ENCODE peak calls at places on chromosomes 6 and 20, in seven cellular contexts. One of them, this sample, is unnamed.

GRCh38 chr20:1528811-1529210 is 28.7 kb downstream of the SIRPD start:
- DNase-seq in aorta: no peak
- DNase-seq in tibial artery: no peak
- DNase-seq in K562: no peak
- DNase-seq in psoas muscle: no peak
- DNase-seq in PC-3: peak
- DNase-seq in CD8-positive, alpha-beta T cell: no peak
- DNase-seq in this sample: no peak

GRCh38 chr6:30720738-30721197 is 616 bp downstream of the TUBB start:
- DNase-seq in PC-3: peak
- DNase-seq in aorta: peak
- DNase-seq in CD8-positive, alpha-beta T cell: peak
- DNase-seq in psoas muscle: peak
- DNase-seq in tibial artery: peak
- DNase-seq in K562: peak
- DNase-seq in this sample: peak

GRCh38 chr20:59574308-59574707 is 30.0 kb upstream of the PHACTR3 start:
- DNase-seq in PC-3: no peak
- DNase-seq in aorta: no peak
- DNase-seq in K562: no peak
- DNase-seq in CD8-positive, alpha-beta T cell: no peak
- DNase-seq in psoas muscle: no peak
- DNase-seq in tibial artery: peak
- DNase-seq in this sample: no peak

GRCh38 chr20:3661060-3661820 is 2.0 kb downstream of the GFRA4 start:
- DNase-seq in psoas muscle: no peak
- DNase-seq in tibial artery: peak
- DNase-seq in PC-3: no peak
- DNase-seq in CD8-positive, alpha-beta T cell: no peak
- DNase-seq in aorta: peak
- DNase-seq in K562: no peak
- DNase-seq in this sample: no peak

GRCh38 chr20:41248371-41249024 is 69.0 kb downstream of the ZHX3 start:
- DNase-seq in CD8-positive, alpha-beta T cell: no peak
- DNase-seq in psoas muscle: no peak
- DNase-seq in K562: no peak
- DNase-seq in PC-3: peak
- DNase-seq in tibial artery: no peak
- DNase-seq in aorta: no peak
- DNase-seq in this sample: no peak

GRCh38 chr6:170269873-170270541 is 20.9 kb downstream of the DLL1 start:
- DNase-seq in aorta: no peak
- DNase-seq in PC-3: no peak
- DNase-seq in CD8-positive, alpha-beta T cell: no peak
- DNase-seq in K562: no peak
- DNase-seq in tibial artery: no peak
- DNase-seq in psoas muscle: no peak
- DNase-seq in this sample: no peak

GRCh38 chr6:135852775-135853174 is 1.3 kb downstream of the PDE7B start:
- DNase-seq in psoas muscle: no peak
- DNase-seq in tibial artery: no peak
- DNase-seq in aorta: no peak
- DNase-seq in CD8-positive, alpha-beta T cell: no peak
- DNase-seq in PC-3: no peak
- DNase-seq in K562: no peak
- DNase-seq in this sample: no peak

GRCh38 chr6:132333639-132334516 is 67.4 kb downstream of the MOXD1 start:
- DNase-seq in aorta: no peak
- DNase-seq in PC-3: peak
- DNase-seq in K562: peak
- DNase-seq in CD8-positive, alpha-beta T cell: no peak
- DNase-seq in tibial artery: no peak
- DNase-seq in psoas muscle: peak
- DNase-seq in this sample: no peak

GRCh38 chr6:150238294-150238693 is 95.5 kb downstream of the PPP1R14C start:
- DNase-seq in K562: no peak
- DNase-seq in CD8-positive, alpha-beta T cell: no peak
- DNase-seq in PC-3: peak
- DNase-seq in aorta: no peak
- DNase-seq in tibial artery: no peak
- DNase-seq in psoas muscle: peak
- DNase-seq in this sample: no peak

GRCh38 chr6:10465633-10466499 is 51.0 kb upstream of the TFAP2A start:
- DNase-seq in tibial artery: no peak
- DNase-seq in CD8-positive, alpha-beta T cell: no peak
- DNase-seq in aorta: no peak
- DNase-seq in PC-3: peak
- DNase-seq in K562: peak
- DNase-seq in psoas muscle: no peak
- DNase-seq in this sample: no peak

GRCh38 chr20:13349240-13349604 is 128.1 kb downstream of the ISM1 start:
- DNase-seq in PC-3: no peak
- DNase-seq in psoas muscle: no peak
- DNase-seq in aorta: no peak
- DNase-seq in tibial artery: no peak
- DNase-seq in CD8-positive, alpha-beta T cell: no peak
- DNase-seq in K562: no peak
- DNase-seq in this sample: no peak

GRCh38 chr6:104396077-104396476 is 463.6 kb downstream of the HACE1 start:
- DNase-seq in psoas muscle: no peak
- DNase-seq in CD8-positive, alpha-beta T cell: no peak
- DNase-seq in aorta: no peak
- DNase-seq in K562: no peak
- DNase-seq in tibial artery: no peak
- DNase-seq in PC-3: peak
- DNase-seq in this sample: no peak

GRCh38 chr20:49615401-49616153 is 47.6 kb upstream of the PTGIS start:
- DNase-seq in K562: no peak
- DNase-seq in psoas muscle: peak
- DNase-seq in tibial artery: peak
- DNase-seq in PC-3: peak
- DNase-seq in aorta: peak
- DNase-seq in CD8-positive, alpha-beta T cell: no peak
- DNase-seq in this sample: no peak

GRCh38 chr6:72984981-72985665 is 240.2 kb downstream of the KHDC1L start:
- DNase-seq in CD8-positive, alpha-beta T cell: no peak
- DNase-seq in tibial artery: no peak
- DNase-seq in aorta: no peak
- DNase-seq in psoas muscle: no peak
- DNase-seq in PC-3: no peak
- DNase-seq in K562: no peak
- DNase-seq in this sample: no peak

DNA sequence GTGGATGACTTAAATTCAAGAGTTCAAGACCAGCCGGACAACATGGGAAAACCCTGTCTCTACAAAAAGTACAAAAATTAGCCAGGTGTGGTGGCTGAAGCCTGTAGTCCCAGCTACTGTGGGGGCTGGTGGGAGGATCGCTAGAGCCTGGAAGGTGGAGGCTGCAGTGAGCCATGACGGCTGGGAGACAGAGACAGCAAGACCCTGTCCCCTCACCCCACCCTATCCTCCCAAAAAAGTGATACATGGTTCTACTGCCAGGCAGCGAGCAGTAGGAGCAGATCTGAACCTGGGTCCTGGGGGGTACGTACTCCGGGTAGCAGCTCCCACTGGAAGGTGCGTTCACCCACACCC is 2.2 kb downstream of the PSMA7 start:
- DNase-seq in K562: no peak
- DNase-seq in tibial artery: no peak
- DNase-seq in aorta: no peak
- DNase-seq in CD8-positive, alpha-beta T cell: no peak
- DNase-seq in psoas muscle: no peak
- DNase-seq in PC-3: no peak
- DNase-seq in this sample: no peak
- H3K27ac ChIP-seq in K562: no peak
- H3K27ac ChIP-seq in tibial artery: peak
- H3K27ac ChIP-seq in aorta: no peak
- H3K27ac ChIP-seq in CD8-positive, alpha-beta T cell: peak
- H3K27ac ChIP-seq in psoas muscle: peak
- H3K27ac ChIP-seq in PC-3: no peak
- H3K27ac ChIP-seq in this sample: peak

GRCh38 chr6:37369321-37370196 is 15.8 kb downstream of the RNF8 start:
- DNase-seq in PC-3: peak
- DNase-seq in psoas muscle: no peak
- DNase-seq in aorta: no peak
- DNase-seq in CD8-positive, alpha-beta T cell: no peak
- DNase-seq in tibial artery: no peak
- DNase-seq in K562: no peak
- DNase-seq in this sample: no peak

GRCh38 chr6:37367557-37367956 is 13.8 kb downstream of the RNF8 start:
- DNase-seq in tibial artery: no peak
- DNase-seq in K562: no peak
- DNase-seq in psoas muscle: no peak
- DNase-seq in PC-3: peak
- DNase-seq in aorta: no peak
- DNase-seq in CD8-positive, alpha-beta T cell: no peak
- DNase-seq in this sample: no peak

GRCh38 chr6:37368961-37369320 is 15.2 kb downstream of the RNF8 start:
- DNase-seq in aorta: no peak
- DNase-seq in K562: no peak
- DNase-seq in PC-3: no peak
- DNase-seq in psoas muscle: no peak
- DNase-seq in tibial artery: no peak
- DNase-seq in CD8-positive, alpha-beta T cell: no peak
- DNase-seq in this sample: no peak

GRCh38 chr6:37365791-37366190 is 12.0 kb downstream of the RNF8 start:
- DNase-seq in K562: peak
- DNase-seq in psoas muscle: no peak
- DNase-seq in CD8-positive, alpha-beta T cell: no peak
- DNase-seq in aorta: no peak
- DNase-seq in PC-3: peak
- DNase-seq in tibial artery: no peak
- DNase-seq in this sample: no peak

GRCh38 chr6:37366910-37367309 is 13.1 kb downstream of the RNF8 start:
- DNase-seq in psoas muscle: no peak
- DNase-seq in PC-3: peak
- DNase-seq in CD8-positive, alpha-beta T cell: no peak
- DNase-seq in aorta: no peak
- DNase-seq in K562: no peak
- DNase-seq in tibial artery: no peak
- DNase-seq in this sample: no peak
- H3K27ac ChIP-seq in psoas muscle: no peak
- H3K27ac ChIP-seq in PC-3: no peak
- H3K27ac ChIP-seq in CD8-positive, alpha-beta T cell: no peak
- H3K27ac ChIP-seq in aorta: no peak
- H3K27ac ChIP-seq in K562: no peak
- H3K27ac ChIP-seq in tibial artery: no peak
- H3K27ac ChIP-seq in this sample: no peak

GRCh38 chr6:141208101-141208500 is 924.6 kb upstream of the GJE1 start:
- DNase-seq in tibial artery: no peak
- DNase-seq in psoas muscle: no peak
- DNase-seq in aorta: no peak
- DNase-seq in CD8-positive, alpha-beta T cell: no peak
- DNase-seq in PC-3: no peak
- DNase-seq in K562: no peak
- DNase-seq in this sample: no peak

GRCh38 chr6:141209890-141210289 is 922.8 kb upstream of the GJE1 start:
- DNase-seq in K562: no peak
- DNase-seq in PC-3: no peak
- DNase-seq in CD8-positive, alpha-beta T cell: no peak
- DNase-seq in aorta: no peak
- DNase-seq in tibial artery: no peak
- DNase-seq in psoas muscle: no peak
- DNase-seq in this sample: no peak

DNA sequence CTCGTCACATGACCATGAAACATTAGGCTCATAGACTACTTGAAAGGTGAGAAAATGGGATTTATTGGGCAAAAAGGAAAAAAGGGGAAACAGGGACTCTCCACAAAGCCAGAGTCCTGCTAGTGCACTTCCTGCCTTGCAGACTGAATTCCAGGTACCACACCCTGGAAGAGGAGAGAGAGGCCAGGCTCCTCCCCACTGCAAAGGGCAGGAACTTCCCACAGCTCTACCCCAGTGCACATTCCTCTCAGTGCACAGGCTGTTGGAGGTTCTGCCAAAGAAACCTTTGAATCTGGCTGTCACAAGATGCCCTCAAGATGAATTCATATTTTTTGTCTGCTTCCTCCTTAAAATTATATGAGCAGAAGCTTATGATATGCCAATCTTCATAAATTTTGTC is 920.4 kb upstream of the GJE1 start:
- DNase-seq in PC-3: peak
- DNase-seq in aorta: no peak
- DNase-seq in CD8-positive, alpha-beta T cell: no peak
- DNase-seq in K562: no peak
- DNase-seq in tibial artery: no peak
- DNase-seq in psoas muscle: no peak
- DNase-seq in this sample: no peak
- H3K27ac ChIP-seq in PC-3: no peak
- H3K27ac ChIP-seq in aorta: no peak
- H3K27ac ChIP-seq in CD8-positive, alpha-beta T cell: no peak
- H3K27ac ChIP-seq in K562: no peak
- H3K27ac ChIP-seq in tibial artery: no peak
- H3K27ac ChIP-seq in psoas muscle: no peak
- H3K27ac ChIP-seq in this sample: no peak

GRCh38 chr20:32522525-32522774 is 62.7 kb downstream of the NOL4L start:
- DNase-seq in K562: no peak
- DNase-seq in tibial artery: no peak
- DNase-seq in psoas muscle: no peak
- DNase-seq in aorta: no peak
- DNase-seq in CD8-positive, alpha-beta T cell: no peak
- DNase-seq in PC-3: no peak
- DNase-seq in this sample: no peak

GRCh38 chr20:32523613-32524218 is 61.4 kb downstream of the NOL4L start:
- DNase-seq in K562: no peak
- DNase-seq in tibial artery: no peak
- DNase-seq in PC-3: no peak
- DNase-seq in CD8-positive, alpha-beta T cell: no peak
- DNase-seq in aorta: peak
- DNase-seq in psoas muscle: no peak
- DNase-seq in this sample: no peak

GRCh38 chr20:32524871-32525501 is 60.1 kb downstream of the NOL4L start:
- DNase-seq in tibial artery: peak
- DNase-seq in aorta: peak
- DNase-seq in psoas muscle: peak
- DNase-seq in PC-3: no peak
- DNase-seq in CD8-positive, alpha-beta T cell: no peak
- DNase-seq in K562: no peak
- DNase-seq in this sample: no peak

GRCh38 chr20:32521780-32522524 is 63.2 kb downstream of the NOL4L start:
- DNase-seq in aorta: peak
- DNase-seq in CD8-positive, alpha-beta T cell: no peak
- DNase-seq in K562: peak
- DNase-seq in psoas muscle: peak
- DNase-seq in tibial artery: no peak
- DNase-seq in PC-3: peak
- DNase-seq in this sample: peak

GRCh38 chr20:32522775-32523612 is 62.1 kb downstream of the NOL4L start:
- DNase-seq in psoas muscle: no peak
- DNase-seq in PC-3: no peak
- DNase-seq in K562: no peak
- DNase-seq in tibial artery: no peak
- DNase-seq in aorta: no peak
- DNase-seq in CD8-positive, alpha-beta T cell: no peak
- DNase-seq in this sample: no peak
- H3K27ac ChIP-seq in psoas muscle: no peak
- H3K27ac ChIP-seq in PC-3: no peak
- H3K27ac ChIP-seq in K562: no peak
- H3K27ac ChIP-seq in tibial artery: no peak
- H3K27ac ChIP-seq in aorta: no peak
- H3K27ac ChIP-seq in CD8-positive, alpha-beta T cell: peak
- H3K27ac ChIP-seq in this sample: peak